ENCODE peak calls at places on chromosomes 5 and 9, in nine cellular contexts. V, F, N, M, L, Z, Q, E and S are unnamed samples. For H3K4me1, the result is how much of the 10 kb centered on the place peaks cover.

GRCh38 chr9:14797442-14797841 is 74.9 kb upstream of the CER1 start:
- DNase-seq in V (no peak), F (no peak), N (no peak), M (no peak), L (no peak), Z (no peak), Q (no peak), E (no peak), S (no peak)

GRCh38 chr9:21668504-21668903 is 133.9 kb upstream of the MTAP start:
- DNase-seq in V (no peak), F (no peak), N (no peak), M (no peak), L (no peak), Z (no peak), Q (no peak), E (no peak), S (no peak)

GRCh38 chr5:151673421-151673820 is 13.3 kb downstream of the SPARC start:
- DNase-seq in V (no peak), F (no peak), N (no peak), M (no peak), L (no peak), Z (no peak), Q (no peak), E (no peak), S (no peak)

GRCh38 chr9:125820100-125820804 is 73.1 kb downstream of the PBX3 start:
- DNase-seq in V (no peak), F (no peak), N (no peak), M (peak), L (no peak), Z (no peak), Q (no peak), E (no peak), S (no peak)

GRCh38 chr5:40995816-40996586 is 75.1 kb downstream of the MROH2B start:
- DNase-seq in V (no peak), F (no peak), N (no peak), M (no peak), L (no peak), Z (no peak), Q (no peak), E (no peak), S (no peak)

GRCh38 chr9:84839538-84839937 is 170.0 kb downstream of the NTRK2 start:
- DNase-seq in V (no peak), F (no peak), N (no peak), M (no peak), L (no peak), Z (no peak), Q (no peak), E (no peak), S (no peak)

GRCh38 chr5:103561670-103562069 is 919 bp downstream of the NUDT12 start:
- DNase-seq in V (no peak), F (no peak), N (no peak), M (no peak), L (no peak), Z (no peak), Q (no peak), E (no peak), S (no peak)

GRCh38 chr5:140175367-140176027 is 509 bp downstream of the CYSTM1 start:
- DNase-seq in V (peak), F (peak), N (peak), M (peak), L (peak), Z (no peak), Q (peak), E (peak), S (no peak)

GRCh38 chr5:1199649-1200494 is 1.5 kb upstream of the SLC6A19 start:
- DNase-seq in V (no peak), F (no peak), N (peak), M (no peak), L (no peak), Z (no peak), Q (peak), E (peak), S (no peak)

GRCh38 chr9:94783121-94783664 is 56.7 kb downstream of the AOPEP start:
- DNase-seq in V (peak), F (peak), N (peak), M (peak), L (peak), Z (peak), Q (peak), E (peak), S (peak)

GRCh38 chr9:105911104-105911911 is 217.0 kb downstream of the TMEM38B start:
- DNase-seq in V (no peak), F (peak), N (no peak), M (no peak), L (no peak), Z (no peak), Q (no peak), E (no peak), S (peak)

GRCh38 chr5:5432020-5432707 is 9.7 kb downstream of the ICE1 start:
- DNase-seq in V (peak), F (no peak), N (no peak), M (no peak), L (no peak), Z (no peak), Q (no peak), E (no peak), S (no peak)

GRCh38 chr9:68887232-68887631 is 126.7 kb downstream of the PRKACG start:
- DNase-seq in V (no peak), F (no peak), N (no peak), M (no peak), L (no peak), Z (no peak), Q (no peak), E (no peak), S (no peak)

GRCh38 chr5:139501376-139501775 is 18.8 kb upstream of the STING1 start:
- DNase-seq in V (no peak), F (no peak), N (no peak), M (no peak), L (no peak), Z (no peak), Q (no peak), E (no peak), S (no peak)

GRCh38 chr9:136079211-136079915 is 15.7 kb downstream of the NACC2 start:
- DNase-seq in V (no peak), F (peak), N (peak), M (no peak), L (no peak), Z (no peak), Q (peak), E (peak), S (no peak)

GRCh38 chr5:1747079-1747802 is 52.4 kb downstream of the MRPL36 start:
- DNase-seq in V (no peak), F (peak), N (peak), M (no peak), L (no peak), Z (peak), Q (no peak), E (peak), S (no peak)

GRCh38 chr5:104266161-104266560 is 703.6 kb upstream of the NUDT12 start:
- DNase-seq in V (no peak), F (no peak), N (no peak), M (no peak), L (no peak), Z (no peak), Q (no peak), E (no peak), S (no peak)

GRCh38 chr9:129569506-129570449 is 51.1 kb downstream of the C9orf50 start:
- DNase-seq in V (peak), F (peak), N (no peak), M (peak), L (peak), Z (peak), Q (no peak), E (no peak), S (no peak)

GRCh38 chr9:77304543-77304942 is 127.2 kb downstream of the VPS13A start:
- DNase-seq in V (peak), F (no peak), N (no peak), M (no peak), L (no peak), Z (no peak), Q (no peak), E (no peak), S (no peak)

GRCh38 chr9:14030350-14030823 is 283.6 kb downstream of the NFIB start:
- DNase-seq in V (peak), F (no peak), N (no peak), M (no peak), L (no peak), Z (no peak), Q (no peak), E (no peak), S (no peak)

GRCh38 chr9:129669141-129669718 is 3.8 kb downstream of the PRRX2 start:
- DNase-seq in V (peak), F (no peak), N (no peak), M (no peak), L (no peak), Z (no peak), Q (peak), E (no peak), S (no peak)

GRCh38 chr5:145825751-145826180 is 9.4 kb downstream of the PRELID2 start:
- DNase-seq in V (peak), F (no peak), N (no peak), M (peak), L (peak), Z (no peak), Q (no peak), E (no peak), S (no peak)

GRCh38 chr5:60077292-60077691 is 183.8 kb upstream of the PDE4D start:
- DNase-seq in V (no peak), F (no peak), N (no peak), M (no peak), L (no peak), Z (no peak), Q (no peak), E (no peak), S (no peak)

GRCh38 chr9:94586814-94587213 is 6.8 kb downstream of the FBP2 start:
- DNase-seq in V (peak), F (no peak), N (no peak), M (peak), L (no peak), Z (no peak), Q (no peak), E (no peak), S (no peak)

GRCh38 chr5:5198111-5198510 is 58.0 kb downstream of the ADAMTS16 start:
- DNase-seq in V (no peak), F (no peak), N (no peak), M (no peak), L (no peak), Z (no peak), Q (no peak), E (no peak), S (no peak)

GRCh38 chr5:7078901-7079300 is 317.0 kb upstream of the ADCY2 start:
- DNase-seq in V (no peak), F (peak), N (no peak), M (peak), L (peak), Z (peak), Q (no peak), E (no peak), S (peak)

GRCh38 chr9:130444565-130445221 is at the start of gene ASS1:
- DNase-seq in V (no peak), F (peak), N (peak), M (peak), L (no peak), Z (peak), Q (peak), E (no peak), S (no peak)

GRCh38 chr5:168023190-168023589 is 268.3 kb upstream of the WWC1 start:
- DNase-seq in V (no peak), F (no peak), N (no peak), M (no peak), L (no peak), Z (no peak), Q (no peak), E (no peak), S (no peak)

GRCh38 chr5:36874465-36874864 is 2.1 kb upstream of the NIPBL start:
- DNase-seq in V (no peak), F (no peak), N (no peak), M (peak), L (peak), Z (no peak), Q (no peak), E (no peak), S (no peak)

GRCh38 chr5:36876389-36876964 is at the start of gene NIPBL:
- DNase-seq in V (peak), F (peak), N (peak), M (peak), L (peak), Z (peak), Q (peak), E (peak), S (no peak)

GRCh38 chr5:36875051-36875788 is 1.3 kb upstream of the NIPBL start:
- DNase-seq in V (peak), F (peak), N (peak), M (peak), L (peak), Z (no peak), Q (peak), E (peak), S (no peak)

GRCh38 chr5:36876965-36877666 is 547 bp downstream of the NIPBL start:
- DNase-seq in V (peak), F (peak), N (peak), M (peak), L (peak), Z (peak), Q (peak), E (peak), S (no peak)

DNA sequence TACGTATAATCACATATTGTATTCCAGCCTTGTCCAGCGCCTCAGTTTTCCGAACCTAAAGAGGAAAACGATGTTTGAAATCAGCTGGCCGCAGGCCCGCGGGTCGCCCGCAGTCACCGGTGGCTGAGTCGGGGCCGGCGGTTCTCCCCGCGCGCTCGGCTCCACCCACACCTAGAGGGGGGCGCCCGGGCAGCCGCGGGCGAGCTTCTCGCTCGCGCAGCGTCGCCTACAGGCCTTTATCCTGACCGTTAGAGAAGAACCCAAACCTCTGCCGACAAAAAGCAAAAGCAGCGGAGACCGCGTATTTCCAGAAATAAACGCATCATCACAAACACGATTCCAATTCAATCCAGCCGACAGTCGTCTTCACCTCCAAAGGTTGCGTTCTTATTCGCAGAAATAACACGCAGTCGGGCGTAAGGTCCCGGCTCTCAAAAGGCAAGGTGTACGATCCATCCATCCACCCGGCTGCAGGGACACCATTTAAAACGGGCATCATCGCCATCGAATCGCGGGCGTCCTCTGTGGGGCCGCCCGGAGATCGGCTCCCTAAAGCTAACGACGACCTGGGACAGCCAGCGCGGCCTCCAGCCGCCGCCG is 680 bp upstream of the NIPBL start:
- DNase-seq in V (peak), F (peak), N (peak), M (peak), L (peak), Z (peak), Q (peak), E (peak), S (no peak)
- H3K4me1 ChIP-seq in V (under half), F (under half), N (under half), M (under half), L (half or more), Z (under half), Q (under half), E (under half), S (under half)

GRCh38 chr5:56328753-56329560 is 95.8 kb upstream of the ANKRD55 start:
- DNase-seq in V (peak), F (no peak), N (no peak), M (no peak), L (no peak), Z (no peak), Q (no peak), E (no peak), S (no peak)

GRCh38 chr5:56327810-56328209 is 94.7 kb upstream of the ANKRD55 start:
- DNase-seq in V (no peak), F (no peak), N (no peak), M (no peak), L (no peak), Z (no peak), Q (no peak), E (no peak), S (no peak)

GRCh38 chr5:56330806-56331205 is 97.7 kb upstream of the ANKRD55 start:
- DNase-seq in V (no peak), F (no peak), N (no peak), M (no peak), L (no peak), Z (no peak), Q (no peak), E (no peak), S (no peak)

GRCh38 chr5:56329652-56330051 is 96.5 kb upstream of the ANKRD55 start:
- DNase-seq in V (no peak), F (no peak), N (no peak), M (no peak), L (no peak), Z (no peak), Q (no peak), E (no peak), S (no peak)

GRCh38 chr5:56330167-56330566 is 97.0 kb upstream of the ANKRD55 start:
- DNase-seq in V (no peak), F (no peak), N (no peak), M (no peak), L (no peak), Z (no peak), Q (no peak), E (no peak), S (no peak)
- H3K27ac ChIP-seq in V (no peak), F (no peak), N (no peak), M (no peak), L (no peak), Z (no peak), Q (no peak), E (no peak), S (no peak)

GRCh38 chr5:176548967-176549444 is at the start of gene CDHR2:
- DNase-seq in V (no peak), F (no peak), N (no peak), M (no peak), L (no peak), Z (no peak), Q (no peak), E (no peak), S (no peak)

GRCh38 chr5:176553260-176554085 is 4.3 kb downstream of the CDHR2 start:
- DNase-seq in V (no peak), F (no peak), N (no peak), M (no peak), L (no peak), Z (no peak), Q (no peak), E (no peak), S (no peak)

GRCh38 chr5:176549871-176550270 is 729 bp downstream of the CDHR2 start:
- DNase-seq in V (no peak), F (no peak), N (no peak), M (no peak), L (no peak), Z (no peak), Q (no peak), E (no peak), S (no peak)

GRCh38 chr5:176550275-176550831 is 1.2 kb downstream of the CDHR2 start:
- DNase-seq in V (no peak), F (no peak), N (no peak), M (peak), L (no peak), Z (no peak), Q (no peak), E (no peak), S (no peak)

GRCh38 chr5:176552332-176552731 is 3.2 kb downstream of the CDHR2 start:
- DNase-seq in V (no peak), F (no peak), N (no peak), M (no peak), L (no peak), Z (no peak), Q (no peak), E (no peak), S (no peak)
- H3K4me1 ChIP-seq in V (under half), F (under half), N (under half), M (under half), L (under half), Z (under half), Q (under half), E (half or more), S (under half)

GRCh38 chr5:69129413-69129812 is 35.6 kb downstream of the SLC30A5 start:
- DNase-seq in V (peak), F (no peak), N (no peak), M (no peak), L (no peak), Z (no peak), Q (no peak), E (no peak), S (no peak)
- H3K27ac ChIP-seq in V (no peak), F (no peak), N (no peak), M (no peak), L (no peak), Z (no peak), Q (no peak), E (no peak), S (no peak)